ENCODE peak calls at places on chromosomes 12 and 14, in eight cellular contexts. C is naive thymus-derived CD8-positive, alpha-beta T cell; R is cardiac muscle cell; P is KG1; I is anterior cingulate cortex; Y is fibroblast of mammary gland; M is GM13976; L is NAMALWA. V is an unnamed sample.

GRCh38 chr12:96522283-96522682 is 32.9 kb downstream of the CFAP54 start:
- DNase-seq in C (no peak), R (no peak), M (no peak), I (no peak), L (no peak), P (no peak), Y (no peak), V (no peak)

GRCh38 chr12:131551675-131552074 is 159.2 kb upstream of the SFSWAP start:
- DNase-seq in L (no peak), Y (no peak), I (no peak), C (no peak), R (no peak), P (no peak), M (no peak), V (no peak)

GRCh38 chr12:13957576-13957975 is 23.8 kb downstream of the GRIN2B start:
- DNase-seq in C (no peak), L (no peak), P (no peak), M (no peak), I (no peak), Y (no peak), R (no peak), V (no peak)

GRCh38 chr12:11697670-11698387 is 48.4 kb downstream of the ETV6 start:
- DNase-seq in M (no peak), C (no peak), I (no peak), R (peak), Y (peak), L (no peak), P (no peak), V (no peak)

GRCh38 chr12:72511906-72512305 is 239.7 kb downstream of the TRHDE start:
- DNase-seq in R (peak), L (no peak), M (no peak), P (no peak), I (no peak), C (no peak), Y (peak), V (no peak)

GRCh38 chr12:62263956-62264355 is 3.8 kb downstream of the USP15 start:
- DNase-seq in R (no peak), P (no peak), I (no peak), Y (no peak), C (no peak), L (no peak), M (no peak), V (no peak)

GRCh38 chr14:75738192-75738591 is 77.1 kb downstream of the TTLL5 start:
- DNase-seq in R (peak), M (no peak), P (no peak), I (no peak), C (no peak), Y (peak), L (no peak), V (no peak)

GRCh38 chr14:20679907-20680306 is 4.5 kb upstream of the RNASE4 start:
- DNase-seq in M (peak), L (peak), C (no peak), I (no peak), Y (peak), R (peak), P (peak), V (peak)

GRCh38 chr12:131287938-131288797 is 334.5 kb downstream of the ADGRD1 start:
- DNase-seq in P (no peak), C (no peak), I (no peak), Y (no peak), L (no peak), M (no peak), R (no peak), V (no peak)

GRCh38 chr12:46459111-46459510 is 86.5 kb upstream of the SLC38A2 start:
- DNase-seq in M (no peak), Y (peak), L (no peak), I (no peak), C (peak), P (no peak), R (peak), V (no peak)

GRCh38 chr12:122947352-122947792 is 18.9 kb downstream of the ABCB9 start:
- DNase-seq in C (no peak), Y (no peak), I (no peak), P (no peak), R (no peak), M (no peak), L (peak), V (peak)

GRCh38 chr12:62006076-62006732 is 254.0 kb upstream of the USP15 start:
- DNase-seq in I (no peak), Y (peak), M (peak), P (no peak), C (peak), R (peak), L (peak), V (peak)

GRCh38 chr12:57128519-57129247 is 400 bp downstream of the LRP1 start:
- DNase-seq in M (no peak), I (no peak), P (no peak), L (no peak), R (no peak), C (no peak), Y (no peak), V (no peak)

GRCh38 chr14:56487761-56488160 is 91.8 kb upstream of the TMEM260 start:
- DNase-seq in I (no peak), R (peak), P (no peak), M (no peak), Y (peak), C (no peak), L (no peak), V (no peak)

GRCh38 chr14:51462182-51462581 is 189.5 kb upstream of the FRMD6 start:
- DNase-seq in Y (no peak), R (no peak), I (no peak), M (no peak), C (no peak), L (no peak), P (no peak), V (no peak)

GRCh38 chr12:105580841-105581352 is 250.4 kb downstream of the C12orf75 start:
- DNase-seq in R (no peak), I (no peak), P (no peak), L (no peak), M (no peak), Y (no peak), C (no peak), V (no peak)

GRCh38 chr12:111150894-111151293 is 218.0 kb downstream of the PHETA1 start:
- DNase-seq in L (no peak), M (no peak), C (no peak), I (no peak), P (no peak), R (no peak), Y (no peak), V (no peak)

GRCh38 chr12:56808954-56809353 is 45.8 kb downstream of the HSD17B6 start:
- DNase-seq in Y (peak), L (peak), I (no peak), R (no peak), M (no peak), C (peak), P (no peak), V (no peak)

V was measured in HL-60.